ENCODE peak calls at places on chromosomes 5 and 9, in seven cellular contexts. C is activated T-helper 1 cell treated with Interleukin-2 at 50 U/mL for 16 hours, I is T-helper 1 cell, X is activated T-cell treated with anti-CD3 and anti-CD28 coated beads for 4 hours, R is NCI-H1930, E is AG10803, P is left colon. V is an unnamed sample.

GRCh38 chr5:166436857-166437256 is 1854.6 kb upstream of the WWC1 start:
- DNase-seq in C (no peak), I (no peak), X (no peak), R (no peak), E (no peak), P (no peak), V (no peak)

GRCh38 chr5:89342106-89342876 is 459.3 kb upstream of the MEF2C start:
- DNase-seq in C (no peak), I (no peak), X (no peak), R (no peak), E (peak), P (no peak), V (no peak)

GRCh38 chr9:3441197-3441816 is 84.5 kb downstream of the RFX3 start:
- DNase-seq in C (no peak), I (peak), X (peak), R (no peak), E (peak), P (peak), V (no peak)

GRCh38 chr5:103393131-103393754 is 134.7 kb downstream of the MACIR start:
- DNase-seq in C (no peak), I (no peak), X (no peak), R (no peak), E (peak), P (no peak), V (no peak)

GRCh38 chr5:66273131-66273530 is 129.0 kb downstream of the SREK1 start:
- DNase-seq in C (no peak), I (no peak), X (no peak), R (no peak), E (no peak), P (no peak), V (no peak)

GRCh38 chr9:113258282-113258681 is 17.1 kb downstream of the CDC26 start:
- DNase-seq in C (no peak), I (no peak), X (no peak), R (no peak), E (no peak), P (no peak), V (no peak)

GRCh38 chr5:1182633-1183423 is 18.6 kb upstream of the SLC6A19 start:
- DNase-seq in C (no peak), I (no peak), X (no peak), R (no peak), E (no peak), P (peak), V (no peak)

GRCh38 chr5:128015978-128016377 is 67.6 kb upstream of the SLC12A2 start:
- DNase-seq in C (no peak), I (no peak), X (no peak), R (no peak), E (no peak), P (no peak), V (no peak)

GRCh38 chr9:34664281-34665108 is 2.0 kb upstream of the CCL27 start:
- DNase-seq in C (no peak), I (peak), X (peak), R (peak), E (peak), P (peak), V (no peak)

GRCh38 chr5:181059297-181060230 is 19.5 kb downstream of the BTNL9 start:
- DNase-seq in C (no peak), I (no peak), X (no peak), R (no peak), E (no peak), P (peak), V (peak)

GRCh38 chr5:1793301-1793740 is 6.3 kb downstream of the MRPL36 start:
- DNase-seq in C (no peak), I (no peak), X (no peak), R (no peak), E (peak), P (no peak), V (no peak)

V was measured in vagina.